ENCODE peak calls at places on chromosome 13, in ten cellular contexts. One of them, this sample, is unnamed.

GRCh38 chr13:41061914-41062837 is 867 bp downstream of the WBP4 start:
- DNase-seq in CD4-positive, alpha-beta T cell: no peak
- DNase-seq in substantia nigra: no peak
- DNase-seq in nucleus accumbens: no peak
- DNase-seq in ELR: peak
- DNase-seq in ovary: no peak
- DNase-seq in T-helper 9 cell: no peak
- DNase-seq in lower leg skin: no peak
- DNase-seq in AG10803: peak
- DNase-seq in GDM1: peak
- DNase-seq in this sample: no peak

GRCh38 chr13:75151081-75151643 is 330.8 kb downstream of the TBC1D4 start:
- DNase-seq in CD4-positive, alpha-beta T cell: no peak
- DNase-seq in substantia nigra: no peak
- DNase-seq in nucleus accumbens: no peak
- DNase-seq in ELR: no peak
- DNase-seq in ovary: no peak
- DNase-seq in T-helper 9 cell: no peak
- DNase-seq in lower leg skin: no peak
- DNase-seq in AG10803: peak
- DNase-seq in GDM1: no peak
- DNase-seq in this sample: no peak

GRCh38 chr13:36362251-36362650 is 16.1 kb upstream of the SPART start:
- DNase-seq in CD4-positive, alpha-beta T cell: no peak
- DNase-seq in substantia nigra: no peak
- DNase-seq in nucleus accumbens: no peak
- DNase-seq in ELR: peak
- DNase-seq in ovary: no peak
- DNase-seq in T-helper 9 cell: no peak
- DNase-seq in lower leg skin: no peak
- DNase-seq in AG10803: peak
- DNase-seq in GDM1: no peak
- DNase-seq in this sample: no peak

GRCh38 chr13:45989607-45990006 is 62.9 kb downstream of the ZC3H13 start:
- DNase-seq in CD4-positive, alpha-beta T cell: no peak
- DNase-seq in substantia nigra: no peak
- DNase-seq in nucleus accumbens: no peak
- DNase-seq in ELR: no peak
- DNase-seq in ovary: no peak
- DNase-seq in T-helper 9 cell: no peak
- DNase-seq in lower leg skin: no peak
- DNase-seq in AG10803: peak
- DNase-seq in GDM1: no peak
- DNase-seq in this sample: no peak

GRCh38 chr13:49807681-49808080 is 15.2 kb upstream of the KPNA3 start:
- DNase-seq in CD4-positive, alpha-beta T cell: no peak
- DNase-seq in substantia nigra: no peak
- DNase-seq in nucleus accumbens: no peak
- DNase-seq in ELR: no peak
- DNase-seq in ovary: no peak
- DNase-seq in T-helper 9 cell: no peak
- DNase-seq in lower leg skin: no peak
- DNase-seq in AG10803: no peak
- DNase-seq in GDM1: no peak
- DNase-seq in this sample: no peak

GRCh38 chr13:70183041-70183440 is 74.8 kb upstream of the KLHL1 start:
- DNase-seq in CD4-positive, alpha-beta T cell: no peak
- DNase-seq in substantia nigra: no peak
- DNase-seq in nucleus accumbens: no peak
- DNase-seq in ELR: peak
- DNase-seq in ovary: no peak
- DNase-seq in T-helper 9 cell: no peak
- DNase-seq in lower leg skin: no peak
- DNase-seq in AG10803: no peak
- DNase-seq in GDM1: no peak
- DNase-seq in this sample: no peak

GRCh38 chr13:51659276-51660127 is 75.2 kb downstream of the WDFY2 start:
- DNase-seq in CD4-positive, alpha-beta T cell: no peak
- DNase-seq in substantia nigra: no peak
- DNase-seq in nucleus accumbens: no peak
- DNase-seq in ELR: no peak
- DNase-seq in ovary: no peak
- DNase-seq in T-helper 9 cell: no peak
- DNase-seq in lower leg skin: no peak
- DNase-seq in AG10803: peak
- DNase-seq in GDM1: no peak
- DNase-seq in this sample: no peak

GRCh38 chr13:30681489-30682242 is 53.7 kb upstream of the ALOX5AP start:
- DNase-seq in CD4-positive, alpha-beta T cell: no peak
- DNase-seq in substantia nigra: no peak
- DNase-seq in nucleus accumbens: no peak
- DNase-seq in ELR: peak
- DNase-seq in ovary: no peak
- DNase-seq in T-helper 9 cell: no peak
- DNase-seq in lower leg skin: no peak
- DNase-seq in AG10803: peak
- DNase-seq in GDM1: no peak
- DNase-seq in this sample: no peak

GRCh38 chr13:27487776-27488175 is 37.4 kb upstream of the MTIF3 start:
- DNase-seq in CD4-positive, alpha-beta T cell: no peak
- DNase-seq in substantia nigra: no peak
- DNase-seq in nucleus accumbens: no peak
- DNase-seq in ELR: no peak
- DNase-seq in ovary: no peak
- DNase-seq in T-helper 9 cell: no peak
- DNase-seq in lower leg skin: no peak
- DNase-seq in AG10803: peak
- DNase-seq in GDM1: no peak
- DNase-seq in this sample: no peak

GRCh38 chr13:47933688-47934011 is 67.4 kb downstream of the SUCLA2 start:
- DNase-seq in CD4-positive, alpha-beta T cell: no peak
- DNase-seq in substantia nigra: no peak
- DNase-seq in nucleus accumbens: no peak
- DNase-seq in ELR: peak
- DNase-seq in ovary: no peak
- DNase-seq in T-helper 9 cell: no peak
- DNase-seq in lower leg skin: no peak
- DNase-seq in AG10803: peak
- DNase-seq in GDM1: no peak
- DNase-seq in this sample: no peak

GRCh38 chr13:79385694-79386093 is 20.4 kb downstream of the RBM26 start:
- DNase-seq in CD4-positive, alpha-beta T cell: no peak
- DNase-seq in substantia nigra: no peak
- DNase-seq in nucleus accumbens: no peak
- DNase-seq in ELR: peak
- DNase-seq in ovary: no peak
- DNase-seq in T-helper 9 cell: no peak
- DNase-seq in lower leg skin: no peak
- DNase-seq in AG10803: no peak
- DNase-seq in GDM1: no peak
- DNase-seq in this sample: no peak

GRCh38 chr13:79870766-79871165 is 389.8 kb downstream of the NDFIP2 start:
- DNase-seq in CD4-positive, alpha-beta T cell: no peak
- DNase-seq in substantia nigra: no peak
- DNase-seq in nucleus accumbens: no peak
- DNase-seq in ELR: peak
- DNase-seq in ovary: no peak
- DNase-seq in T-helper 9 cell: no peak
- DNase-seq in lower leg skin: no peak
- DNase-seq in AG10803: peak
- DNase-seq in GDM1: no peak
- DNase-seq in this sample: no peak

GRCh38 chr13:44141213-44141724 is 232.4 kb upstream of the SERP2 start:
- DNase-seq in CD4-positive, alpha-beta T cell: no peak
- DNase-seq in substantia nigra: no peak
- DNase-seq in nucleus accumbens: no peak
- DNase-seq in ELR: no peak
- DNase-seq in ovary: no peak
- DNase-seq in T-helper 9 cell: no peak
- DNase-seq in lower leg skin: no peak
- DNase-seq in AG10803: peak
- DNase-seq in GDM1: no peak
- DNase-seq in this sample: no peak

GRCh38 chr13:64723735-64724134 is 2506.4 kb downstream of the PCDH9 start:
- DNase-seq in CD4-positive, alpha-beta T cell: no peak
- DNase-seq in substantia nigra: no peak
- DNase-seq in nucleus accumbens: no peak
- DNase-seq in ELR: peak
- DNase-seq in ovary: no peak
- DNase-seq in T-helper 9 cell: no peak
- DNase-seq in lower leg skin: no peak
- DNase-seq in AG10803: peak
- DNase-seq in GDM1: no peak
- DNase-seq in this sample: no peak

GRCh38 chr13:113792236-113792770 is 33.3 kb downstream of the TMEM255B start:
- DNase-seq in CD4-positive, alpha-beta T cell: no peak
- DNase-seq in substantia nigra: no peak
- DNase-seq in nucleus accumbens: no peak
- DNase-seq in ELR: no peak
- DNase-seq in ovary: no peak
- DNase-seq in T-helper 9 cell: no peak
- DNase-seq in lower leg skin: peak
- DNase-seq in AG10803: no peak
- DNase-seq in GDM1: no peak
- DNase-seq in this sample: no peak

GRCh38 chr13:112562254-112562653 is 25.7 kb downstream of the TUBGCP3 start:
- DNase-seq in CD4-positive, alpha-beta T cell: no peak
- DNase-seq in substantia nigra: no peak
- DNase-seq in nucleus accumbens: no peak
- DNase-seq in ELR: no peak
- DNase-seq in ovary: no peak
- DNase-seq in T-helper 9 cell: no peak
- DNase-seq in lower leg skin: no peak
- DNase-seq in AG10803: no peak
- DNase-seq in GDM1: no peak
- DNase-seq in this sample: no peak

GRCh38 chr13:33611016-33611805 is 206.7 kb upstream of the RFC3 start:
- DNase-seq in CD4-positive, alpha-beta T cell: no peak
- DNase-seq in substantia nigra: peak
- DNase-seq in nucleus accumbens: peak
- DNase-seq in ELR: no peak
- DNase-seq in ovary: no peak
- DNase-seq in T-helper 9 cell: no peak
- DNase-seq in lower leg skin: no peak
- DNase-seq in AG10803: no peak
- DNase-seq in GDM1: no peak
- DNase-seq in this sample: no peak

GRCh38 chr13:36432106-36432544 is at the start of gene CCNA1:
- DNase-seq in CD4-positive, alpha-beta T cell: no peak
- DNase-seq in substantia nigra: no peak
- DNase-seq in nucleus accumbens: peak
- DNase-seq in ELR: peak
- DNase-seq in ovary: no peak
- DNase-seq in T-helper 9 cell: no peak
- DNase-seq in lower leg skin: no peak
- DNase-seq in AG10803: no peak
- DNase-seq in GDM1: no peak
- DNase-seq in this sample: no peak

GRCh38 chr13:27131202-27131623 is 40.4 kb downstream of the USP12 start:
- DNase-seq in CD4-positive, alpha-beta T cell: peak
- DNase-seq in substantia nigra: no peak
- DNase-seq in nucleus accumbens: no peak
- DNase-seq in ELR: peak
- DNase-seq in ovary: no peak
- DNase-seq in T-helper 9 cell: peak
- DNase-seq in lower leg skin: no peak
- DNase-seq in AG10803: no peak
- DNase-seq in GDM1: no peak
- DNase-seq in this sample: peak

GRCh38 chr13:110351636-110352420 is 44.7 kb downstream of the COL4A2 start:
- DNase-seq in CD4-positive, alpha-beta T cell: no peak
- DNase-seq in substantia nigra: no peak
- DNase-seq in nucleus accumbens: no peak
- DNase-seq in ELR: peak
- DNase-seq in ovary: no peak
- DNase-seq in T-helper 9 cell: no peak
- DNase-seq in lower leg skin: peak
- DNase-seq in AG10803: no peak
- DNase-seq in GDM1: no peak
- DNase-seq in this sample: no peak

GRCh38 chr13:50387124-50387581 is 371.9 kb downstream of the KCNRG start:
- DNase-seq in CD4-positive, alpha-beta T cell: peak
- DNase-seq in substantia nigra: peak
- DNase-seq in nucleus accumbens: peak
- DNase-seq in ELR: peak
- DNase-seq in ovary: peak
- DNase-seq in T-helper 9 cell: peak
- DNase-seq in lower leg skin: no peak
- DNase-seq in AG10803: peak
- DNase-seq in GDM1: no peak
- DNase-seq in this sample: peak

GRCh38 chr13:80000679-80001509 is 340.0 kb downstream of the SPRY2 start:
- DNase-seq in CD4-positive, alpha-beta T cell: no peak
- DNase-seq in substantia nigra: no peak
- DNase-seq in nucleus accumbens: no peak
- DNase-seq in ELR: no peak
- DNase-seq in ovary: no peak
- DNase-seq in T-helper 9 cell: no peak
- DNase-seq in lower leg skin: no peak
- DNase-seq in AG10803: no peak
- DNase-seq in GDM1: no peak
- DNase-seq in this sample: no peak

GRCh38 chr13:74774252-74774651 is 640.0 kb upstream of the KLF12 start:
- DNase-seq in CD4-positive, alpha-beta T cell: no peak
- DNase-seq in substantia nigra: no peak
- DNase-seq in nucleus accumbens: no peak
- DNase-seq in ELR: peak
- DNase-seq in ovary: no peak
- DNase-seq in T-helper 9 cell: no peak
- DNase-seq in lower leg skin: no peak
- DNase-seq in AG10803: peak
- DNase-seq in GDM1: no peak
- DNase-seq in this sample: no peak